ENCODE peak calls at places on chromosomes 2 and 18, in eight cellular contexts. U is fibroblast of lung, J is hepatocyte, A is OCI-LY7, R is endothelial cell of umbilical vein, M is GM23248, K is K562, O is H9. G is an unnamed sample.

GRCh38 chr2:205496777-205497176 is 185.5 kb upstream of the NRP2 start:
- DNase-seq in U (peak; percentile 80), K (no peak), A (no peak), R (no peak), O (no peak), M (peak; percentile 88), J (no peak), G (no peak)

GRCh38 chr2:131121464-131121863 is 16.3 kb downstream of the PLEKHB2 start:
- DNase-seq in K (no peak), O (no peak), U (peak; percentile 60), A (no peak), R (no peak), M (peak; percentile 27), J (no peak), G (no peak)

GRCh38 chr2:85601771-85602475 is 575 bp downstream of the TMEM150A start:
- DNase-seq in J (peak; percentile 59), O (peak; percentile 61), A (no peak), R (no peak), U (peak; percentile 50), K (no peak), M (peak; percentile 79), G (peak; percentile 59)

GRCh38 chr2:1751768-1752725 is 7.7 kb upstream of the PXDN start:
- DNase-seq in R (no peak), A (no peak), U (no peak), J (no peak), O (no peak), K (no peak), M (no peak), G (no peak)

GRCh38 chr2:126029316-126029715 is 626.6 kb upstream of the GYPC start:
- DNase-seq in K (no peak), R (no peak), J (no peak), O (peak; percentile 57), M (no peak), A (no peak), U (no peak), G (peak; percentile 56)

GRCh38 chr2:20355131-20355530 is 4.5 kb upstream of the PUM2 start:
- DNase-seq in J (no peak), U (peak; percentile 82), A (no peak), M (peak; percentile 55), O (no peak), K (no peak), R (no peak), G (no peak)

GRCh38 chr2:45013229-45014015 is 4.2 kb upstream of the SIX2 start:
- DNase-seq in K (no peak), M (peak; percentile 37), R (no peak), U (no peak), A (no peak), O (peak; percentile 59), J (no peak), G (no peak)

GRCh38 chr2:214217599-214217998 is 193.3 kb upstream of the VWC2L start:
- DNase-seq in U (no peak), O (no peak), K (no peak), R (no peak), A (no peak), M (no peak), J (no peak), G (no peak)

GRCh38 chr2:239035361-239035814 is 187.5 kb downstream of the TWIST2 start:
- DNase-seq in A (peak; percentile 35), O (peak; percentile 70), M (peak; percentile 59), R (no peak), J (peak; percentile 55), K (peak; percentile 87), U (no peak), G (peak; percentile 79)

GRCh38 chr18:10487161-10487560 is 32.7 kb downstream of the APCDD1 start:
- DNase-seq in R (no peak), A (peak; percentile 51), J (no peak), O (no peak), M (no peak), K (no peak), U (no peak), G (peak; percentile 49)

GRCh38 chr18:41354151-41354550 is 600.9 kb upstream of the PIK3C3 start:
- DNase-seq in R (peak; percentile 2), K (no peak), M (no peak), J (no peak), O (no peak), A (no peak), U (no peak), G (no peak)

GRCh38 chr2:9285385-9285784 is 78.8 kb downstream of the ASAP2 start:
- DNase-seq in U (peak; percentile 48), J (no peak), A (no peak), R (peak; percentile 29), M (no peak), O (no peak), K (no peak), G (no peak)

GRCh38 chr2:214706986-214707385 is 102.5 kb downstream of the BARD1 start:
- DNase-seq in R (no peak), M (no peak), J (no peak), A (no peak), O (no peak), U (peak; percentile 13), K (no peak), G (no peak)

GRCh38 chr18:3447035-3447894 is 2.7 kb upstream of the TGIF1 start:
- DNase-seq in U (peak; percentile 60), O (peak; percentile 50), M (peak; percentile 83), R (peak; percentile 74), J (peak; percentile 73), A (no peak), K (peak; percentile 55), G (no peak)

GRCh38 chr2:9918275-9918674 is 33.2 kb upstream of the GRHL1 start:
- DNase-seq in A (no peak), R (peak; percentile 60), K (no peak), O (no peak), J (no peak), U (peak; percentile 53), M (peak; percentile 52), G (no peak)

GRCh38 chr2:33340265-33340664 is 136.2 kb upstream of the RASGRP3 start:
- DNase-seq in J (no peak), A (no peak), K (no peak), U (no peak), M (peak; percentile 33), O (no peak), R (peak; percentile 55), G (no peak)

GRCh38 chr18:26190506-26190905 is 35.7 kb upstream of the TAF4B start:
- DNase-seq in K (no peak), R (no peak), A (peak; percentile 94), O (no peak), U (no peak), M (no peak), J (no peak), G (peak; percentile 94)
- H3K4me2 ChIP-seq in K (no peak overlapping the region), R (no peak overlapping the region), A (peak overlapping the region; percentile 81), O (no peak overlapping the region), U (no peak overlapping the region), M (no peak overlapping the region), J (no peak overlapping the region), G (peak overlapping the region; percentile 90)

GRCh38 chr2:218284106-218284811 is 8.0 kb downstream of the TMBIM1 start:
- DNase-seq in R (peak; percentile 34), A (no peak), M (peak; percentile 94), J (peak; percentile 83), O (no peak), U (peak; percentile 82), K (peak; percentile 55), G (no peak)
- H3K79me2 ChIP-seq in R (peaks cover 64% of the 10 kb centered on the region), A (peaks cover 43% of the 10 kb centered on the region), M (peaks cover 91% of the 10 kb centered on the region), J (peaks cover 84% of the 10 kb centered on the region), O (no peaks in the 10 kb centered on the region), U (peaks cover 77% of the 10 kb centered on the region), K (peaks cover 74% of the 10 kb centered on the region), G (no peaks in the 10 kb centered on the region)

GRCh38 chr2:160405077-160405865 is 88.3 kb downstream of the RBMS1 start:
- DNase-seq in A (no peak), U (no peak), K (no peak), R (no peak), M (peak; percentile 47), O (no peak), J (no peak), G (no peak)
- H3K4me1 ChIP-seq in A (peaks cover 59% of the 10 kb centered on the region), U (peaks cover 14% of the 10 kb centered on the region), K (no peaks in the 10 kb centered on the region), R (peaks cover 68% of the 10 kb centered on the region), M (peaks cover 67% of the 10 kb centered on the region), O (peaks cover 6% of the 10 kb centered on the region), J (peaks cover 45% of the 10 kb centered on the region), G (peaks cover 5% of the 10 kb centered on the region)

GRCh38 chr2:137935591-137935990 is 28.7 kb upstream of the HNMT start:
- DNase-seq in K (no peak), A (no peak), J (no peak), U (no peak), M (no peak), R (no peak), O (no peak), G (no peak)
- H3K4me2 ChIP-seq in K (no peak overlapping the region), A (no peak overlapping the region), J (no peak overlapping the region), U (no peak overlapping the region), M (no peak overlapping the region), R (no peak overlapping the region), O (no peak overlapping the region), G (no peak overlapping the region)

GRCh38 chr2:159595410-159596046 is 20.8 kb downstream of the BAZ2B start:
- DNase-seq in K (no peak), A (no peak), O (no peak), U (peak; percentile 45), M (peak; percentile 72), J (no peak), R (no peak), G (no peak)
- H3K79me2 ChIP-seq in K (no peaks in the 10 kb centered on the region), A (no peaks in the 10 kb centered on the region), O (no peaks in the 10 kb centered on the region), U (no peaks in the 10 kb centered on the region), M (peaks cover 66% of the 10 kb centered on the region), J (peaks cover 91% of the 10 kb centered on the region), R (peaks cover 7% of the 10 kb centered on the region), G (no peaks in the 10 kb centered on the region)

GRCh38 chr2:46801731-46802664 is 113.6 kb downstream of the MCFD2 start:
- DNase-seq in J (no peak), O (no peak), K (peak; percentile 7), M (peak; percentile 84), R (no peak), U (peak; percentile 78), A (no peak), G (no peak)

GRCh38 chr2:46804794-46805193 is 110.8 kb downstream of the MCFD2 start:
- DNase-seq in A (no peak), M (peak; percentile 66), R (no peak), U (peak; percentile 41), K (no peak), J (no peak), O (no peak), G (no peak)

GRCh38 chr2:46803911-46804670 is 111.5 kb downstream of the MCFD2 start:
- DNase-seq in U (peak; percentile 99), M (peak; percentile 97), J (no peak), A (no peak), K (no peak), R (no peak), O (no peak), G (no peak)

GRCh38 chr2:46802665-46803550 is 112.7 kb downstream of the MCFD2 start:
- DNase-seq in J (no peak), A (no peak), K (no peak), R (peak; percentile 26), U (no peak), M (peak; percentile 24), O (no peak), G (no peak)

DNA sequence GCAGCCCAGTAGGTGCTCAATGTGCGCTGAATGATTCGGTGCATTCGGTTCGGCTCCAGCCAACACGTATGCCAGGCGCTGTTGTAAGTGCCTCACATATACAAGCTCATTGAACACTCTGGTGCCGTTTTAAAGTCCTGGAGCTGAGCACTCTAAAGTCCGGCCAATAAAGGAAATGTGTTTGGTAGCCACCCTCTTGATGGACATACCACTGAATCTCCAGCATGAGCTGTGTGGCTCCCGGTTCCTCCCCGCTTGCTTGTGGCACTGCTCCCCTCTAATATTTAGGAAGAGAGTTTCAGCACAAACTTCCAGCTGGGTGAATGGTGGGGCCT is 112.1 kb downstream of the MCFD2 start:
- DNase-seq in K (no peak), R (no peak), J (no peak), U (no peak), M (peak; percentile 30), O (no peak), A (no peak), G (no peak)
- H3K4me1 ChIP-seq in K (no peaks in the 10 kb centered on the region), R (peaks cover 8% of the 10 kb centered on the region), J (no peaks in the 10 kb centered on the region), U (peaks cover 44% of the 10 kb centered on the region), M (peaks cover 81% of the 10 kb centered on the region), O (no peaks in the 10 kb centered on the region), A (no peaks in the 10 kb centered on the region), G (no peaks in the 10 kb centered on the region)

GRCh38 chr18:76273036-76273545 is 222.0 kb downstream of the ZNF516 start:
- DNase-seq in O (no peak), J (no peak), U (no peak), A (no peak), M (no peak), R (no peak), K (no peak), G (no peak)
- H3K4me2 ChIP-seq in O (no peak overlapping the region), J (no peak overlapping the region), U (no peak overlapping the region), A (no peak overlapping the region), M (no peak overlapping the region), R (no peak overlapping the region), K (no peak overlapping the region), G (no peak overlapping the region)